ENCODE peak calls at places on chromosome 15, in eight cellular contexts. K, H, Y, F, D, P, S and M are unnamed samples.

GRCh38 chr15:61256231-61256630 is 27.1 kb upstream of the RORA start:
- DNase-seq in H (no peak), S (no peak), D (no peak), F (no peak), P (no peak), K (no peak), Y (no peak), M (no peak)

GRCh38 chr15:88377509-88377908 is 89.7 kb downstream of the MRPL46 start:
- DNase-seq in K (no peak), S (no peak), F (no peak), D (no peak), Y (no peak), H (no peak), P (no peak), M (no peak)

GRCh38 chr15:41773332-41773728 is 954 bp upstream of the MAPKBP1 start:
- DNase-seq in F (no peak), H (no peak), P (no peak), S (no peak), Y (no peak), D (no peak), K (no peak), M (no peak)

GRCh38 chr15:82021021-82021420 is 24.8 kb downstream of the MEX3B start:
- DNase-seq in S (no peak), H (peak), F (no peak), D (no peak), Y (no peak), P (no peak), K (no peak), M (no peak)

GRCh38 chr15:73648027-73648295 is 14.8 kb upstream of the NPTN start:
- DNase-seq in P (no peak), K (no peak), D (no peak), H (no peak), F (no peak), S (no peak), Y (no peak), M (no peak)

GRCh38 chr15:58247803-58248503 is 109.8 kb downstream of the AQP9 start:
- DNase-seq in K (no peak), S (no peak), P (no peak), F (no peak), H (peak), D (no peak), Y (no peak), M (no peak)

GRCh38 chr15:76181705-76182107 is 121.9 kb downstream of the TMEM266 start:
- DNase-seq in K (no peak), Y (no peak), H (no peak), D (no peak), P (no peak), F (no peak), S (no peak), M (peak)

GRCh38 chr15:70001859-70002258 is 95.9 kb downstream of the TLE3 start:
- DNase-seq in Y (no peak), F (no peak), S (no peak), H (no peak), P (no peak), D (no peak), K (no peak), M (no peak)

GRCh38 chr15:73600413-73601050 is 32.7 kb downstream of the NPTN start:
- DNase-seq in K (no peak), H (no peak), D (no peak), P (no peak), S (no peak), Y (no peak), F (no peak), M (no peak)

GRCh38 chr15:41079717-41080116 is 36.4 kb downstream of the INO80 start:
- DNase-seq in K (no peak), D (no peak), F (no peak), H (no peak), S (no peak), Y (no peak), P (no peak), M (no peak)

DNA sequence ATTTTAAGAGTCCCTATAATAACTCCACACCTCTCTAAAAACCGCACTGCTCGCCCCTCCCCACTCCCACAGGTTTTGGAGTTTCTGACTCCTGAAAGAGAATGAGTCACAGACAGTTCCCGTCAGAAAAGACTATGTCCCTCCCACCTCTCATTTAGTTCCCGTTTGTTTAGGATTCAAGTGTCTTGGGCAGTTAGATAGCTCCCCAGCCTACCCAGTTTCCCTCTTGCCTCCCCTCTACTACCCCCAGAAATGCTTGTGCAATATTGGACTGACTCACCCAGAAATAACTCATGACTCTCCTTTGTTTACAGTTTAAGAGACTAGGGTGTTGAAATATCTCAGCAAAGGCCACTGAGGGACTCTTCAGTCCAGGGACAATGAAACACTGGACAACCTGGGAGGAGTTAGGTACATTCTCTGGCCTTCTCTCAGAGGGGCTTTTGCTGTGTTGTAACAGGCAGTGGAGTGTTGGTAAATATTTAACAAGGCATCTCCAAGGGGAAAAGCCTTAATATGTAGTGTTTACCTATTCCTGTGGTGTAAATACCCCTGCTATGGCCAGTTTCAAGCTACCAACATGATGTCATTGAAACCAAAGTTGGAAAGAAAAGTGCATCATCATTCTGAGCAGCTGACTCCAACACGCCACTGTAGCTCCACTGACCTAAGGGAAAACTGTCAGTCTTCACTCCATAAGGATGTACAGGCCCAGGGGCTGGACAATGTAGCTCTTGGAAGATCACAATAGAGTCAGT is 96.1 kb upstream of the CHD2 start:
- DNase-seq in F (peak), D (peak), K (peak), Y (peak), P (no peak), H (peak), S (no peak), M (peak)
- TF ChIP-seq RAD21 in F (no peak), D (no peak), K (peak), Y (no peak), P (no peak), H (peak), S (no peak), M (no peak)

DNA sequence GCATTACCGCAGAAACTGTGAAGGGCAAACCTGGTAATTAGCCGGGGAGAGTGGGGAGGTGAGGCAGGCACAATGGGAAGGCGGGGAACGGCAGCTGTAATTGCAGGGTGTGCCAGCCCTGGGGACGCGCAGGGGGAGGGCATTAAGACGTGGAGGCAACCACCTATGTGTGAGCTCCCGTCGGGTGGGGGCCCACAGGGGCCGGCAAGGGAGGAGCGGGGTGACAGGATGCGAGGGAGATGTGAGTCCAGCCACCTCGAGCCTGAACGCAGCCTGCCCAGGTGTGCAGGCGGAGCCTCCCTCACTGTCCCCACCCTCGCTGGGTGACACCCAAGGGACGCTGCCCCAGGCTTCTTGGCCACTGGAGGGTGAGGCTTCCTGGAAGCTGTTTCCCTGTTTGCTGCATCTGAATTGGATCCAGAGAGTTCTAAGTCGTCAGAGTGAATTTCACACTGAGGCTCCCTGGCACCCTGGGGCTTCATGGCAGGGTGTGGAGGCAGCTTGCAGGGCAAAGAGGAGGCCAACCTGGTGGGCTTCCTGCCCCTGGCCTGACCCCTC is 130.6 kb upstream of the MEF2A start:
- DNase-seq in D (no peak), F (no peak), Y (no peak), K (no peak), H (no peak), S (peak), P (no peak), M (no peak)
- TF ChIP-seq RAD21 in D (no peak), F (no peak), Y (no peak), K (no peak), H (no peak), S (no peak), P (no peak), M (no peak)

GRCh38 chr15:65529754-65530317 is 427 bp upstream of the HACD3 start:
- DNase-seq in K (no peak), S (no peak), Y (no peak), H (no peak), D (no peak), F (no peak), P (no peak), M (no peak)
- TF ChIP-seq RAD21 in K (no peak), S (no peak), Y (no peak), H (no peak), D (no peak), F (no peak), P (no peak), M (no peak)

DNA sequence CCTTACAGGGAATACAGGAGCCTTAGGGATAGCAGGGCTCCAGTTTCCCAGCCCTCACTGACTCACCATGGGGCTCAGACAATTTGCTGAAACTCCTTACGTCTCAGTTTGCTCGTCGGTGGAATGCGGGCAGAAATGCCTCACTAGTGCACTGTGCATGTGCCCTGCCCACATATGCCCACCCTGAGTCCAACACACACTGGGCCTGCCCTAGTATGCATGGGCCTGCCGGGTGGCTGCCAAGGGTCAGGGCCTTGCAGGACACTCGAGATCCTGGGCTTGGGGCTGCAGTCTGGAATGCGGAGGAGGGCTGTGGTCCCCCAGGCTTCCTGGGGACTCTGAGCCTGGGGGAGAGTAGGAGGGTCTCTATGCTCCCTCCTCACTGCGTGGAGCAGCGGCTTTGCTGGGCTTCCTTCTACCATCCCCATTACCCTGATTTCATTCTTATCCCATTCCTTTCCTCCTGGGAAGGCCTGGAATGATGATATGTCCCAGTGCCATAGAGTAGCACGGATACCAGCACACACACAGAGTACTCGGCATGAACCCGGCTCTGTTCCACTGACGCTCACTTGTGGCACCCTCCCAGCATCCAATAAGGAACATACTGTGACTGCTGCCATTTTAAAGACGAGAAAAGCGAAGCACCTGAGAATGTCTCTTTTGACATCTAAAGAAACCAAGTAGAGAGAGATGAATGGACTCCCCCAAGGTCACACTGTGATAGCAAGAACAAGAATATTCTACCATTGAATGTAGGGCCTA is 124.2 kb downstream of the ASB7 start:
- DNase-seq in K (no peak), F (no peak), S (peak), D (no peak), H (peak), P (peak), Y (no peak), M (no peak)
- TF ChIP-seq RAD21 in K (no peak), F (no peak), S (no peak), D (no peak), H (no peak), P (no peak), Y (no peak), M (no peak)

DNA sequence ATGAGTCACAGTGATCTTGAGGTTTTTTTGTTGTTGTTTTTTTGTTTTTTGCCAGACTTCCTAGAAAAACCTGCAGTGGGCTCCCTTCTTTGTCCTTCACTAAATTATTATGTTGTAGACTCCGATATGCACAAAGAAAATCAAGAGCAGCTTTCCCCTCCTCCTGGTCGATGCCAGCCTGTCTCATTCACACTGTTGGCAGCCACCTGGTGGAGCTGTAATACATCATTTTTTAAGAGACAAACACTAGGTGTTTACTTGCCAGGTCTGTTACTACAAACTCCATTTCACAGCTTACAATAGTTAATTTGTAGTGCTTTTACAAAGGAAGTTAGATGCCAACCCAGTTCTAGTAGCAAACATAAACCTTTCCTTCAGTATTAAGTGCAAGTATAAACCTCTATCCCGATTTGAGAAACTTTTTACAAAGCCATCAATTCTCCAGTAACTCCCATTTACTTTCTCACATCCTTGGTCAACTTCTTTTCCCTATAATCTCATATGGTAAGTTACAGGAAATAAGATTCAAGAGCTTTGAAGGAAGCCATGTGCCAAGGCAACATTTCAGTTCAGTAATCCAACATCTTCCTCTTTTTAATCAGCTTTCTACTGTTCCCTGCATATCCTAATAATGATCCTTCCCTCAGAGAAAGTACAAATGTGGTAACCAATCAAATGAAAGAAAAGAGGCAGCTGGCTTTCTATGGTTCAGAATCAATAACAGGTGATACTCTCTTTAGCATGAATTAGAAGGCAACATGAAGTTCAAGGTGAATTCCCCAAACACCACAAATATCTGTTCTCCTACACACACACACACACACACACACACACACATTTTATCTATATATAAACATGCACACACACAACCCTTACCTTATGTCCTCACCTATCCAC is 14.0 kb downstream of the AAGAB start:
- DNase-seq in P (peak), K (peak), S (no peak), Y (no peak), D (peak), H (no peak), F (peak), M (peak)
- TF ChIP-seq RAD21 in P (peak), K (peak), S (peak), Y (peak), D (peak), H (no peak), F (peak), M (peak)

GRCh38 chr15:78174398-78174797 is 25.2 kb downstream of the IDH3A start:
- DNase-seq in Y (no peak), K (no peak), S (no peak), F (no peak), H (no peak), P (no peak), D (no peak), M (no peak)
- TF ChIP-seq RAD21 in Y (no peak), K (no peak), S (no peak), F (no peak), H (no peak), P (no peak), D (no peak), M (no peak)

GRCh38 chr15:31295660-31296059 is 31.0 kb upstream of the KLF13 start:
- DNase-seq in D (no peak), S (peak), H (no peak), P (peak), Y (no peak), F (no peak), K (no peak), M (no peak)
- TF ChIP-seq RAD21 in D (no peak), S (no peak), H (no peak), P (no peak), Y (no peak), F (no peak), K (no peak), M (no peak)

DNA sequence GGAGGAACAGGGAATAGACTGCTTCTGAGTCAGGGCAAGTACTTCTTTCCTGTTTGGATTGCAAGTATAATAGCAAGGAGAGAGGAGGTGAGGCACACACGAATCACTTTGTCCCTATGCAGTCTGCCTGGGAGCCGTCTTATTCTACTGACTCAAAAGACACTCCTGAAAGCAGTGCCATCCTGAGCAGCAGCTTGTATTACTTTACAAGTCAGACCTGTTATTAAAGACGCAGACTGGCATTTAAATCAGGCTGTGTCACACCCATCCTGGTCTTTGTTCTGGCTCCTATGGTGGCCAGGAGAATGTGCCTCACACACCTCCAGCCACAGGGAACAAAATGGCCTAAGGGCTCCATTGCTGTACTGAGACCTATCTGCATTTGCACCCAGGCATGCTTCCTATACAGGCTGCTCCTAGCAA is 17.9 kb upstream of the SQOR start:
- DNase-seq in P (no peak), H (peak), S (no peak), K (no peak), F (no peak), D (no peak), Y (no peak), M (no peak)
- TF ChIP-seq RAD21 in P (no peak), H (no peak), S (no peak), K (no peak), F (no peak), D (no peak), Y (no peak), M (no peak)